ENCODE peak calls at places on chromosomes 7 and 10, in six cellular contexts. B is HFF-Myc; K is cardiac fibroblast; D is activated CD8-positive, alpha-beta T cell treated with anti-CD3 and anti-CD28 coated beads for 36 hours; M is endodermal cell; Y is fibroblast of the aortic adventitia. R is an unnamed sample.

GRCh38 chr10:114708717-114709352 is 50.8 kb upstream of the ABLIM1 start:
- DNase-seq in K (peak; percentile 64), D (no peak), B (peak; percentile 58), M (peak; percentile 58), Y (peak; percentile 62), R (no peak)

GRCh38 chr10:63672491-63672890 is 151.3 kb downstream of the REEP3 start:
- DNase-seq in D (no peak), B (no peak), Y (no peak), K (no peak), M (no peak), R (no peak)

GRCh38 chr10:128275405-128275804 is 149.2 kb upstream of the MKI67 start:
- DNase-seq in D (peak; percentile 22), M (no peak), B (no peak), Y (no peak), K (no peak), R (no peak)

GRCh38 chr7:77846317-77847092 is 47.9 kb downstream of the PHTF2 start:
- DNase-seq in D (no peak), M (no peak), Y (no peak), B (no peak), K (no peak), R (no peak)

GRCh38 chr7:66779669-66780408 is 39.3 kb downstream of the RABGEF1 start:
- DNase-seq in Y (peak; percentile 24), K (peak; percentile 56), M (no peak), B (no peak), D (no peak), R (no peak)

GRCh38 chr7:395643-396042 is 105.7 kb downstream of the FOXL3 start:
- DNase-seq in D (no peak), Y (no peak), M (no peak), B (no peak), K (no peak), R (no peak)

GRCh38 chr10:71799785-71800453 is 26.6 kb upstream of the VSIR start:
- DNase-seq in M (no peak), B (no peak), K (no peak), D (no peak), Y (no peak), R (no peak)

GRCh38 chr7:91264083-91264923 is at the start of gene FZD1:
- DNase-seq in Y (peak; percentile 98), K (peak; percentile 99), D (peak; percentile 73), B (peak; percentile 91), M (peak; percentile 98), R (peak; percentile 97)

GRCh38 chr10:19816420-19817250 is at the start of gene PLXDC2:
- DNase-seq in Y (peak; percentile 51), B (no peak), M (peak; percentile 85), D (peak; percentile 2), K (peak; percentile 62), R (no peak)

GRCh38 chr10:132418520-132419416 is 21.8 kb downstream of the PWWP2B start:
- DNase-seq in D (no peak), Y (peak; percentile 7), K (no peak), M (peak; percentile 96), B (no peak), R (no peak)

GRCh38 chr7:8418627-8419245 is 14.7 kb upstream of the NXPH1 start:
- DNase-seq in K (peak; percentile 70), M (peak; percentile 75), B (peak; percentile 37), Y (peak; percentile 60), D (peak; percentile 67), R (peak; percentile 1)

GRCh38 chr7:134196439-134196838 is 69.3 kb downstream of the LRGUK start:
- DNase-seq in Y (no peak), M (no peak), B (no peak), K (no peak), D (no peak), R (no peak)

GRCh38 chr10:68469838-68470237 is 1.9 kb downstream of the DNA2 start:
- DNase-seq in K (no peak), B (no peak), Y (no peak), M (no peak), D (no peak), R (no peak)

GRCh38 chr7:16652888-16653287 is 6.9 kb downstream of the BZW2 start:
- DNase-seq in B (no peak), D (no peak), K (no peak), M (no peak), Y (no peak), R (no peak)

GRCh38 chr10:90399782-90400181 is 458.1 kb downstream of the HTR7 start:
- DNase-seq in K (no peak), D (no peak), B (no peak), M (no peak), Y (no peak), R (no peak)

GRCh38 chr7:116543664-116544063 is 18.8 kb downstream of the CAV1 start:
- DNase-seq in D (no peak), K (peak; percentile 40), Y (no peak), B (peak; percentile 59), M (no peak), R (no peak)

GRCh38 chr10:125878957-125879835 is 1.9 kb downstream of the DHX32 start:
- DNase-seq in M (no peak), Y (peak; percentile 86), K (peak; percentile 76), B (peak; percentile 53), D (no peak), R (peak; percentile 31)

GRCh38 chr10:51108404-51108803 is 34.1 kb downstream of the PRKG1 start:
- DNase-seq in Y (no peak), K (no peak), M (no peak), B (no peak), D (no peak), R (no peak)

GRCh38 chr7:36185732-36186131 is 32.7 kb downstream of the EEPD1 start:
- DNase-seq in D (no peak), M (no peak), K (peak; percentile 6), Y (no peak), B (no peak), R (no peak)

GRCh38 chr10:18377898-18378297 is 237.7 kb downstream of the CACNB2 start:
- DNase-seq in D (no peak), K (no peak), Y (no peak), M (no peak), B (no peak), R (no peak)

GRCh38 chr10:26488344-26488743 is 50.2 kb downstream of the APBB1IP start:
- DNase-seq in Y (peak; percentile 48), M (no peak), K (no peak), B (no peak), D (peak; percentile 47), R (no peak)

GRCh38 chr7:116310131-116310530 is 99.8 kb downstream of the TES start:
- DNase-seq in D (no peak), B (no peak), K (no peak), Y (no peak), M (no peak), R (no peak)

GRCh38 chr7:102426268-102427031 is 6.9 kb upstream of the ORAI2 start:
- DNase-seq in Y (no peak), D (peak; percentile 92), M (no peak), B (no peak), K (no peak), R (no peak)

GRCh38 chr10:8233049-8233448 is 178.6 kb downstream of the GATA3 start:
- DNase-seq in D (no peak), B (no peak), M (no peak), K (no peak), Y (no peak), R (no peak)

GRCh38 chr7:32164341-32164996 is 94.3 kb upstream of the PDE1C start:
- DNase-seq in K (peak; percentile 77), D (no peak), B (no peak), M (peak; percentile 82), Y (peak; percentile 80), R (no peak)

GRCh38 chr10:103481974-103482531 is 3.0 kb upstream of the CALHM3 start:
- DNase-seq in B (no peak), D (peak; percentile 46), K (peak; percentile 89), Y (peak; percentile 88), M (no peak), R (peak; percentile 50)

GRCh38 chr10:26555719-26556368 is 117.7 kb downstream of the APBB1IP start:
- DNase-seq in K (peak; percentile 87), D (no peak), B (no peak), Y (peak; percentile 89), M (no peak), R (peak; percentile 86)

DNA sequence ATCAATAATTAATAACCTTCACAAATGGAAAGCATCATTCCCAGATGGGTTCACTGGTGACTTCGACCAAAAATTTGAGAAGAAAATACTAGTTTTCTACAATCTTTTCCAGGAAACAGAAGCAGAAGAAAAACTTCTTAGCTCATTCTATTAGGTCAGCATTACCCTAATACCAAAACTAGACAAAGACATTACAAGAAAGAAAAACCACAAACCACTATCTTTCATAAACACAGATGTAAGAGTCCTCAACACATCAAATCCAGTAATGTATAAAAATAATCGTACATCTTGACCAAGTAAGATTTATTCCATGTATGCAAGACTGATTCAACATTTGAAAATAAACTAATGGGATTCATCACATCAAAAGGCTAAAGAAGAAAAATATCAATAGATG is 64.0 kb upstream of the CDK1 start:
- DNase-seq in B (no peak), M (no peak), Y (no peak), D (no peak), K (no peak), R (no peak)
- TF ChIP-seq CTCF in B (no peak), M (no peak), Y (no peak), D (no peak), K (no peak), R (no peak)

DNA sequence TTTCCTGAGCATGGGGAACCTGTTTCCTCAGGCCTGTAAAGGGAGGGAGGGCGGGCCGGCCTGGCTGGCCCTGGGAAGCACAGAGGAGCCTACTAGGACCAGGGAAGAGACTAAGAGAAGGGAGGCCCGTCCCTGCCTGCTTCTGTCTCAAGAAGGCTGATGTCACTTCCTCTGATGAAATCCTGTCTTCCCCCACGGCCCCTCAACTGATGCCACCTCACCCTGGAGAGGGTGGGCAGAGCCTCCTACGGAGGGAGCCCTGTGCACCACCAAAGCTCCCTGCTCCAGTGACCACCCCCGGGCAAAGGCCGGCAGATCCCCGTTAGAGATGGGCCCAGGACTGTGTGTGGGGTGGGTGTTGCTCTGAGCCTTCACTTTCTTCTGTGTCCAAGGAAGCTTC is 1.0 kb upstream of the PILRA start:
- DNase-seq in K (peak; percentile 74), B (no peak), D (peak; percentile 66), M (peak; percentile 59), Y (peak; percentile 52), R (peak; percentile 8)
- TF ChIP-seq CTCF in K (no peak), B (no peak), D (no peak), M (no peak), Y (no peak), R (no peak)

DNA sequence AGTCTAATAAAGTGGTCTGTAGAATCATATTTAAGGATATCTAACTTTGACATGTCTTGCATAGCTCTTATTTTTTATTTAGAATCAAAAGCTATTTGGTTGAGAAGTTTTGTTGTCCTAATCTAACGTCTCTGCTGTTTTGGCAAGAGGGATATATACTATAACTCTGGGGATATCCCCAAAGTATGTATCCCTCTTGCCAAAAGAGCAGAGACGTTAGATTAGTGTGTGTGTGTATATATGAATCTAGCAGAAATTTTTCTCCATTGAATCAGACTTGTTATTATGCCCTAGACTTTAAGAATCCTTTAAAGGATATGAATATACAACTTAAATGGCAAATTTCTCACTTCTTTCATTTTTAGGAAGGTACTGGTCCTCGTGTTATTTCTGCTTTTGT is 9.6 kb downstream of the SMC3 start:
- DNase-seq in Y (peak; percentile 48), D (no peak), K (peak; percentile 76), B (no peak), M (no peak), R (no peak)
- TF ChIP-seq CTCF in Y (no peak), D (no peak), K (no peak), B (no peak), M (no peak), R (no peak)

GRCh38 chr7:100429637-100430449 is at the start of gene MEPCE:
- DNase-seq in D (peak; percentile 97), K (peak; percentile 98), Y (peak; percentile 97), B (peak; percentile 73), M (peak; percentile 97), R (peak; percentile 95)
- TF ChIP-seq CTCF in D (no peak), K (no peak), Y (no peak), B (no peak), M (no peak), R (no peak)

R was measured in AG09319.